ENCODE peak calls at places on chromosome 12, in eight cellular contexts. H is left cardiac atrium; M is EL; Z is NCI-H2081; Q is kidney epithelial cell; A is WTC11; B is stimulated activated CD4-positive, alpha-beta T cell treated with anti-CD3 and anti-CD28 coated beads, TNF-alpha, amount 100 ng/mL, for 4 hours; F is left ventricle myocardium inferior. X is an unnamed sample.

GRCh38 chr12:118436002-118436724 is 59.8 kb downstream of the SUDS3 start:
- DNase-seq in Z (no peak), A (peak), F (no peak), Q (no peak), B (no peak), M (peak), H (no peak), X (no peak)

GRCh38 chr12:54605138-54605970 is 16.9 kb upstream of the PPP1R1A start:
- DNase-seq in F (no peak), Q (no peak), Z (no peak), H (no peak), M (no peak), A (no peak), B (no peak), X (no peak)

GRCh38 chr12:103833095-103833777 is 7.8 kb downstream of the NT5DC3 start:
- DNase-seq in B (no peak), A (no peak), Z (no peak), M (peak), H (no peak), Q (no peak), F (no peak), X (peak)

GRCh38 chr12:126667340-126667739 is 1599.6 kb upstream of the TMEM132C start:
- DNase-seq in A (no peak), F (no peak), M (peak), B (no peak), Q (peak), Z (no peak), H (no peak), X (peak)

GRCh38 chr12:112190626-112191025 is 65.3 kb downstream of the TRAFD1 start:
- DNase-seq in F (no peak), H (no peak), Z (peak), A (no peak), B (no peak), Q (no peak), M (no peak), X (no peak)

GRCh38 chr12:64665506-64665905 is 55.2 kb downstream of the RASSF3 start:
- DNase-seq in Q (no peak), Z (no peak), M (no peak), F (no peak), B (no peak), H (no peak), A (peak), X (no peak)

GRCh38 chr12:95976416-95976832 is 19.7 kb downstream of the HAL start:
- DNase-seq in Z (no peak), B (no peak), Q (no peak), A (no peak), H (no peak), M (peak), F (no peak), X (no peak)

GRCh38 chr12:57343703-57344378 is 87.0 kb downstream of the R3HDM2 start:
- DNase-seq in F (no peak), Q (no peak), Z (no peak), M (no peak), H (no peak), A (no peak), B (no peak), X (no peak)

GRCh38 chr12:111068281-111068680 is 147.9 kb upstream of the MYL2 start:
- DNase-seq in B (no peak), H (no peak), F (no peak), Z (no peak), M (no peak), Q (no peak), A (no peak), X (no peak)

GRCh38 chr12:85588221-85588620 is 248.0 kb downstream of the RASSF9 start:
- DNase-seq in F (no peak), B (no peak), Q (no peak), A (no peak), M (no peak), H (no peak), Z (no peak), X (no peak)

X was measured in BJ.